ENCODE peak calls at places on chromosomes 4 and X, in seven cellular contexts. One of them, this sample, is unnamed.

GRCh38 chrX:151042852-151043251 is 59.7 kb downstream of the HMGB3 start:
- DNase-seq in right lobe of liver: no peak
- DNase-seq in ovary: no peak
- DNase-seq in spleen: no peak
- DNase-seq in NB4: peak; percentile 31
- DNase-seq in heart left ventricle: no peak
- DNase-seq in body of pancreas: no peak
- DNase-seq in this sample: no peak

GRCh38 chrX:5991393-5991792 is 237.3 kb downstream of the NLGN4X start:
- DNase-seq in right lobe of liver: no peak
- DNase-seq in ovary: no peak
- DNase-seq in spleen: no peak
- DNase-seq in NB4: no peak
- DNase-seq in heart left ventricle: no peak
- DNase-seq in body of pancreas: no peak
- DNase-seq in this sample: no peak

GRCh38 chrX:29435396-29435795 is 780.0 kb upstream of the MAGEB2 start:
- DNase-seq in right lobe of liver: no peak
- DNase-seq in ovary: no peak
- DNase-seq in spleen: no peak
- DNase-seq in NB4: no peak
- DNase-seq in heart left ventricle: no peak
- DNase-seq in body of pancreas: no peak
- DNase-seq in this sample: no peak

GRCh38 chr4:20391224-20391623 is 139.5 kb downstream of the SLIT2 start:
- DNase-seq in right lobe of liver: no peak
- DNase-seq in ovary: no peak
- DNase-seq in spleen: no peak
- DNase-seq in NB4: no peak
- DNase-seq in heart left ventricle: no peak
- DNase-seq in body of pancreas: no peak
- DNase-seq in this sample: no peak

GRCh38 chr4:73259552-73260140 is 1.0 kb upstream of the ANKRD17 start:
- DNase-seq in right lobe of liver: no peak
- DNase-seq in ovary: no peak
- DNase-seq in spleen: no peak
- DNase-seq in NB4: peak; percentile 34
- DNase-seq in heart left ventricle: no peak
- DNase-seq in body of pancreas: peak; percentile 8
- DNase-seq in this sample: no peak

GRCh38 chr4:112648263-112649054 is 11.5 kb downstream of the LARP7 start:
- DNase-seq in right lobe of liver: no peak
- DNase-seq in ovary: no peak
- DNase-seq in spleen: no peak
- DNase-seq in NB4: no peak
- DNase-seq in heart left ventricle: no peak
- DNase-seq in body of pancreas: no peak
- DNase-seq in this sample: no peak

GRCh38 chr4:174549696-174550095 is 27.4 kb upstream of the HPGD start:
- DNase-seq in right lobe of liver: no peak
- DNase-seq in ovary: no peak
- DNase-seq in spleen: no peak
- DNase-seq in NB4: no peak
- DNase-seq in heart left ventricle: no peak
- DNase-seq in body of pancreas: no peak
- DNase-seq in this sample: peak; percentile 33

GRCh38 chr4:46937493-46937892 is 28.4 kb upstream of the COX7B2 start:
- DNase-seq in right lobe of liver: no peak
- DNase-seq in ovary: no peak
- DNase-seq in spleen: no peak
- DNase-seq in NB4: peak; percentile 15
- DNase-seq in heart left ventricle: no peak
- DNase-seq in body of pancreas: no peak
- DNase-seq in this sample: no peak

GRCh38 chr4:152983774-152984411 is 47.8 kb downstream of the FHDC1 start:
- DNase-seq in right lobe of liver: no peak
- DNase-seq in ovary: no peak
- DNase-seq in spleen: peak; percentile 41
- DNase-seq in NB4: no peak
- DNase-seq in heart left ventricle: no peak
- DNase-seq in body of pancreas: no peak
- DNase-seq in this sample: no peak

GRCh38 chrX:18146954-18147353 is 73.7 kb downstream of the BEND2 start:
- DNase-seq in right lobe of liver: no peak
- DNase-seq in ovary: no peak
- DNase-seq in spleen: no peak
- DNase-seq in NB4: peak; percentile 14
- DNase-seq in heart left ventricle: no peak
- DNase-seq in body of pancreas: peak; percentile 13
- DNase-seq in this sample: peak; percentile 32

GRCh38 chr4:185086053-185086452 is 57.0 kb upstream of the SLC25A4 start:
- DNase-seq in right lobe of liver: no peak
- DNase-seq in ovary: no peak
- DNase-seq in spleen: no peak
- DNase-seq in NB4: peak; percentile 14
- DNase-seq in heart left ventricle: no peak
- DNase-seq in body of pancreas: no peak
- DNase-seq in this sample: no peak

GRCh38 chrX:72080150-72080549 is 51.6 kb downstream of the RTL5 start:
- DNase-seq in right lobe of liver: no peak
- DNase-seq in ovary: no peak
- DNase-seq in spleen: no peak
- DNase-seq in NB4: peak; percentile 82
- DNase-seq in heart left ventricle: no peak
- DNase-seq in body of pancreas: no peak
- DNase-seq in this sample: no peak

GRCh38 chr4:72919937-72920336 is 149.6 kb downstream of the COX18 start:
- DNase-seq in right lobe of liver: no peak
- DNase-seq in ovary: no peak
- DNase-seq in spleen: no peak
- DNase-seq in NB4: no peak
- DNase-seq in heart left ventricle: no peak
- DNase-seq in body of pancreas: no peak
- DNase-seq in this sample: no peak

GRCh38 chr4:150173420-150173819 is 95.2 kb downstream of the DCLK2 start:
- DNase-seq in right lobe of liver: no peak
- DNase-seq in ovary: no peak
- DNase-seq in spleen: no peak
- DNase-seq in NB4: no peak
- DNase-seq in heart left ventricle: no peak
- DNase-seq in body of pancreas: no peak
- DNase-seq in this sample: no peak

GRCh38 chr4:87901426-87901825 is 68.7 kb downstream of the MEPE start:
- DNase-seq in right lobe of liver: no peak
- DNase-seq in ovary: no peak
- DNase-seq in spleen: no peak
- DNase-seq in NB4: no peak
- DNase-seq in heart left ventricle: no peak
- DNase-seq in body of pancreas: no peak
- DNase-seq in this sample: no peak

GRCh38 chrX:72169008-72169728 is 12.4 kb upstream of the PIN4 start:
- DNase-seq in right lobe of liver: no peak
- DNase-seq in ovary: no peak
- DNase-seq in spleen: no peak
- DNase-seq in NB4: peak; percentile 2
- DNase-seq in heart left ventricle: no peak
- DNase-seq in body of pancreas: no peak
- DNase-seq in this sample: peak; percentile 2

GRCh38 chrX:11759172-11759460 is 1.1 kb downstream of the MSL3 start:
- DNase-seq in right lobe of liver: no peak
- DNase-seq in ovary: no peak
- DNase-seq in spleen: peak; percentile 88
- DNase-seq in NB4: no peak
- DNase-seq in heart left ventricle: no peak
- DNase-seq in body of pancreas: no peak
- DNase-seq in this sample: no peak

GRCh38 chrX:11757397-11757728 is 674 bp upstream of the MSL3 start:
- DNase-seq in right lobe of liver: no peak
- DNase-seq in ovary: no peak
- DNase-seq in spleen: no peak
- DNase-seq in NB4: no peak
- DNase-seq in heart left ventricle: no peak
- DNase-seq in body of pancreas: no peak
- DNase-seq in this sample: no peak

GRCh38 chrX:11758400-11759171 is 549 bp downstream of the MSL3 start:
- DNase-seq in right lobe of liver: peak; percentile 91
- DNase-seq in ovary: peak; percentile 87
- DNase-seq in spleen: peak; percentile 96
- DNase-seq in NB4: peak; percentile 83
- DNase-seq in heart left ventricle: peak; percentile 85
- DNase-seq in body of pancreas: peak; percentile 89
- DNase-seq in this sample: peak; percentile 93

GRCh38 chrX:11756354-11757318 is 1.4 kb upstream of the MSL3 start:
- DNase-seq in right lobe of liver: no peak
- DNase-seq in ovary: no peak
- DNase-seq in spleen: no peak
- DNase-seq in NB4: peak; percentile 20
- DNase-seq in heart left ventricle: no peak
- DNase-seq in body of pancreas: no peak
- DNase-seq in this sample: no peak

GRCh38 chrX:11757729-11758399 is at the start of gene MSL3:
- DNase-seq in right lobe of liver: peak; percentile 73
- DNase-seq in ovary: peak; percentile 70
- DNase-seq in spleen: peak; percentile 93
- DNase-seq in NB4: peak; percentile 67
- DNase-seq in heart left ventricle: peak; percentile 64
- DNase-seq in body of pancreas: peak; percentile 70
- DNase-seq in this sample: peak; percentile 87
- TF ChIP-seq POLR2A in right lobe of liver: peak; percentile 59
- TF ChIP-seq POLR2A in ovary: no peak
- TF ChIP-seq POLR2A in spleen: no peak
- TF ChIP-seq POLR2A in NB4: peak; percentile 36
- TF ChIP-seq POLR2A in heart left ventricle: peak; percentile 66
- TF ChIP-seq POLR2A in body of pancreas: peak; percentile 43
- TF ChIP-seq POLR2A in this sample: peak; percentile 35

GRCh38 chr4:158826882-158827281 is 58.1 kb downstream of the FNIP2 start:
- DNase-seq in right lobe of liver: no peak
- DNase-seq in ovary: no peak
- DNase-seq in spleen: no peak
- DNase-seq in NB4: no peak
- DNase-seq in heart left ventricle: no peak
- DNase-seq in body of pancreas: peak; percentile 79
- DNase-seq in this sample: no peak

GRCh38 chr4:158824425-158825274 is 55.8 kb downstream of the FNIP2 start:
- DNase-seq in right lobe of liver: peak; percentile 69
- DNase-seq in ovary: no peak
- DNase-seq in spleen: no peak
- DNase-seq in NB4: no peak
- DNase-seq in heart left ventricle: no peak
- DNase-seq in body of pancreas: peak; percentile 57
- DNase-seq in this sample: no peak

GRCh38 chr4:158825443-158826036 is 56.7 kb downstream of the FNIP2 start:
- DNase-seq in right lobe of liver: no peak
- DNase-seq in ovary: no peak
- DNase-seq in spleen: no peak
- DNase-seq in NB4: no peak
- DNase-seq in heart left ventricle: no peak
- DNase-seq in body of pancreas: no peak
- DNase-seq in this sample: peak; percentile 57

GRCh38 chr4:158827475-158828085 is 58.8 kb downstream of the FNIP2 start:
- DNase-seq in right lobe of liver: no peak
- DNase-seq in ovary: no peak
- DNase-seq in spleen: no peak
- DNase-seq in NB4: no peak
- DNase-seq in heart left ventricle: no peak
- DNase-seq in body of pancreas: no peak
- DNase-seq in this sample: peak; percentile 86

GRCh38 chr4:158826057-158826456 is 57.2 kb downstream of the FNIP2 start:
- DNase-seq in right lobe of liver: no peak
- DNase-seq in ovary: no peak
- DNase-seq in spleen: no peak
- DNase-seq in NB4: no peak
- DNase-seq in heart left ventricle: no peak
- DNase-seq in body of pancreas: no peak
- DNase-seq in this sample: no peak
- TF ChIP-seq POLR2A in right lobe of liver: no peak
- TF ChIP-seq POLR2A in ovary: no peak
- TF ChIP-seq POLR2A in spleen: no peak
- TF ChIP-seq POLR2A in NB4: no peak
- TF ChIP-seq POLR2A in heart left ventricle: no peak
- TF ChIP-seq POLR2A in body of pancreas: no peak
- TF ChIP-seq POLR2A in this sample: no peak

GRCh38 chr4:138798404-138798803 is 217.2 kb upstream of the NOCT start:
- DNase-seq in right lobe of liver: no peak
- DNase-seq in ovary: no peak
- DNase-seq in spleen: no peak
- DNase-seq in NB4: no peak
- DNase-seq in heart left ventricle: no peak
- DNase-seq in body of pancreas: no peak
- DNase-seq in this sample: no peak
- TF ChIP-seq POLR2A in right lobe of liver: no peak
- TF ChIP-seq POLR2A in ovary: no peak
- TF ChIP-seq POLR2A in spleen: no peak
- TF ChIP-seq POLR2A in NB4: no peak
- TF ChIP-seq POLR2A in heart left ventricle: no peak
- TF ChIP-seq POLR2A in body of pancreas: no peak
- TF ChIP-seq POLR2A in this sample: no peak

GRCh38 chr4:75705198-75705712 is 19.1 kb upstream of the USO1 start:
- DNase-seq in right lobe of liver: no peak
- DNase-seq in ovary: no peak
- DNase-seq in spleen: no peak
- DNase-seq in NB4: no peak
- DNase-seq in heart left ventricle: no peak
- DNase-seq in body of pancreas: no peak
- DNase-seq in this sample: no peak

GRCh38 chr4:75698162-75698962 is 25.2 kb upstream of the G3BP2 start:
- DNase-seq in right lobe of liver: no peak
- DNase-seq in ovary: no peak
- DNase-seq in spleen: no peak
- DNase-seq in NB4: peak; percentile 78
- DNase-seq in heart left ventricle: no peak
- DNase-seq in body of pancreas: no peak
- DNase-seq in this sample: no peak

GRCh38 chr4:75698963-75699228 is 25.5 kb upstream of the USO1 start:
- DNase-seq in right lobe of liver: no peak
- DNase-seq in ovary: no peak
- DNase-seq in spleen: no peak
- DNase-seq in NB4: no peak
- DNase-seq in heart left ventricle: no peak
- DNase-seq in body of pancreas: no peak
- DNase-seq in this sample: no peak

GRCh38 chr4:75699299-75699698 is 25.1 kb upstream of the USO1 start:
- DNase-seq in right lobe of liver: no peak
- DNase-seq in ovary: no peak
- DNase-seq in spleen: no peak
- DNase-seq in NB4: no peak
- DNase-seq in heart left ventricle: no peak
- DNase-seq in body of pancreas: no peak
- DNase-seq in this sample: no peak

DNA sequence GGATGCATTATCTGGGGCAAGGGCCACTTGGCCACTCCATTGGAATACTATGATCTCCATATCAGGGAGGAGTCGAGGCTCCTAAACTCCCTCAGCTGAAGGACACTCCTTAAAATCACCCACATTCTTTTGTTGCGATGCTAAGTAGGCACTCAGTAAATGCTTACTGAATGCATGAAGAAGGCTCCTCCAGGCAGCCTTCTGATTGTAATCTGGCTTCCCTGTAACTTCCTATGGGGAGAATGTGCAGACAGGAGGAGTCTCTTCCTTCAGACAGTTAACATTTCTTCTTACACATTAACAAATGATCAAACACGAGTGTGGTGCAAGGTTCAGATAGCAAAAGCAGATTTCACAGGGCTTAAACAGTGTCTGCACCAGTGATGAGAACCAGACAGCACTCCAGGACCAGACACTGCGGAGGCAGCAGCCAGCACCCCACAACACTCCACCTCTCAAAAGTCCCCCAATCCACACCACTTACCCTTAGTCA is 21.4 kb upstream of the USO1 start:
- DNase-seq in right lobe of liver: no peak
- DNase-seq in ovary: no peak
- DNase-seq in spleen: no peak
- DNase-seq in NB4: no peak
- DNase-seq in heart left ventricle: no peak
- DNase-seq in body of pancreas: no peak
- DNase-seq in this sample: no peak
- TF ChIP-seq POLR2A in right lobe of liver: peak; percentile 78
- TF ChIP-seq POLR2A in ovary: no peak
- TF ChIP-seq POLR2A in spleen: no peak
- TF ChIP-seq POLR2A in NB4: no peak
- TF ChIP-seq POLR2A in heart left ventricle: no peak
- TF ChIP-seq POLR2A in body of pancreas: no peak
- TF ChIP-seq POLR2A in this sample: no peak